ENCODE peak calls at places on chromosomes 6 and 20, in four cellular contexts. Z, E, T and V are unnamed samples.

GRCh38 chr20:45044601-45045000 is 56.3 kb downstream of the KCNS1 start:
- DNase-seq in Z (no peak), T (no peak), E (no peak), V (no peak)

GRCh38 chr20:31989030-31989645 is 21.1 kb upstream of the CCM2L start:
- DNase-seq in E (no peak), Z (no peak), T (no peak), V (no peak)

GRCh38 chr6:150038202-150038830 is 13.0 kb upstream of the RAET1L start:
- DNase-seq in E (no peak), T (no peak), Z (no peak), V (no peak)

GRCh38 chr6:39850897-39851296 is 58.7 kb downstream of the DAAM2 start:
- DNase-seq in Z (no peak), T (no peak), E (no peak), V (no peak)

GRCh38 chr6:53691667-53692133 is 26.1 kb upstream of the KLHL31 start:
- DNase-seq in T (peak), E (no peak), Z (no peak), V (no peak)

GRCh38 chr6:129672883-129673631 is 36.9 kb downstream of the ARHGAP18 start:
- DNase-seq in Z (no peak), T (peak), E (peak), V (no peak)

GRCh38 chr6:134060491-134061106 is 8.2 kb upstream of the SLC2A12 start:
- DNase-seq in Z (no peak), E (peak), T (peak), V (no peak)

GRCh38 chr6:111812080-111813038 is 60.9 kb downstream of the FYN start:
- DNase-seq in Z (no peak), E (peak), T (no peak), V (no peak)

GRCh38 chr6:53647437-53648094 is 18.0 kb downstream of the KLHL31 start:
- DNase-seq in Z (no peak), E (no peak), T (no peak), V (peak)

GRCh38 chr6:48736486-48737206 is 625.6 kb upstream of the PTCHD4 start:
- DNase-seq in Z (no peak), E (peak), T (peak), V (no peak)

GRCh38 chr6:72657798-72658197 is 35.9 kb downstream of the KCNQ5 start:
- DNase-seq in E (no peak), Z (no peak), T (peak), V (no peak)

GRCh38 chr6:13445005-13445743 is 42.2 kb downstream of the GFOD1 start:
- DNase-seq in Z (peak), T (peak), E (no peak), V (no peak)

GRCh38 chr6:87925373-87926060 is 122.1 kb upstream of the SPACA1 start:
- DNase-seq in Z (no peak), E (no peak), T (no peak), V (peak)

GRCh38 chr20:6058684-6059295 is 4.9 kb upstream of the LRRN4 start:
- DNase-seq in E (peak), T (no peak), Z (no peak), V (no peak)

GRCh38 chr6:97876711-97877110 is 593.7 kb upstream of the MMS22L start:
- DNase-seq in E (no peak), Z (no peak), T (no peak), V (no peak)

GRCh38 chr6:111712398-111712797 is 106.7 kb upstream of the TRAF3IP2 start:
- DNase-seq in T (peak), Z (peak), E (peak), V (no peak)

GRCh38 chr6:52325695-52326471 is 36.1 kb upstream of the PAQR8 start:
- DNase-seq in T (no peak), Z (no peak), E (no peak), V (no peak)

GRCh38 chr6:168962886-168963285 is 290.8 kb downstream of the THBS2 start:
- DNase-seq in T (peak), Z (no peak), E (no peak), V (no peak)

GRCh38 chr20:49426873-49427272 is 55.6 kb downstream of the KCNB1 start:
- DNase-seq in T (peak), Z (no peak), E (no peak), V (no peak)

GRCh38 chr6:134097114-134097707 is 44.8 kb upstream of the SLC2A12 start:
- DNase-seq in Z (peak), E (peak), T (peak), V (peak)

GRCh38 chr6:129849456-129849855 is 11.7 kb downstream of the TMEM244 start:
- DNase-seq in T (peak), Z (no peak), E (no peak), V (no peak)

GRCh38 chr20:1005452-1006027 is 3.4 kb upstream of the RSPO4 start:
- DNase-seq in E (no peak), T (no peak), Z (no peak), V (no peak)

GRCh38 chr6:6790891-6791290 is 202.4 kb downstream of the LY86 start:
- DNase-seq in T (no peak), E (peak), Z (no peak), V (no peak)

GRCh38 chr6:156557269-156557885 is 219.8 kb upstream of the ARID1B start:
- DNase-seq in T (peak), E (no peak), Z (no peak), V (no peak)

GRCh38 chr6:135566311-135567068 is 69.0 kb upstream of the AHI1 start:
- DNase-seq in T (no peak), Z (no peak), E (no peak), V (no peak)

GRCh38 chr6:148611213-148611612 is 135.6 kb upstream of the UST start:
- DNase-seq in Z (peak), E (no peak), T (peak), V (no peak)

GRCh38 chr20:60453847-60454246 is 495.6 kb downstream of the CDH26 start:
- DNase-seq in T (no peak), Z (no peak), E (no peak), V (no peak)

GRCh38 chr6:151179321-151179720 is 60.4 kb upstream of the AKAP12 start:
- DNase-seq in T (peak), E (no peak), Z (no peak), V (no peak)

GRCh38 chr6:67450641-67451040 is 1184.4 kb upstream of the ADGRB3 start:
- DNase-seq in T (no peak), Z (no peak), E (no peak), V (no peak)

GRCh38 chr6:18632670-18633410 is 245.7 kb downstream of the RNF144B start:
- DNase-seq in E (no peak), Z (no peak), T (peak), V (no peak)

GRCh38 chr6:168373389-168373788 is 53.8 kb upstream of the DACT2 start:
- DNase-seq in Z (no peak), E (no peak), T (no peak), V (no peak)

GRCh38 chr6:54681987-54682386 is 164.6 kb upstream of the FAM83B start:
- DNase-seq in Z (no peak), E (peak), T (peak), V (no peak)

GRCh38 chr6:169162968-169163903 is 90.4 kb downstream of the THBS2 start:
- DNase-seq in E (no peak), T (peak), Z (no peak), V (no peak)

GRCh38 chr20:38303908-38304379 is at the start of gene BPI:
- DNase-seq in T (peak), Z (no peak), E (no peak), V (no peak)

GRCh38 chr20:38307371-38308046 is 3.6 kb downstream of the BPI start:
- DNase-seq in Z (no peak), E (no peak), T (peak), V (no peak)

GRCh38 chr20:38305541-38305940 is 1.6 kb downstream of the BPI start:
- DNase-seq in Z (no peak), T (no peak), E (no peak), V (no peak)

GRCh38 chr20:38302721-38303120 is 1.2 kb upstream of the BPI start:
- DNase-seq in Z (no peak), T (no peak), E (no peak), V (no peak)

GRCh38 chr20:38304845-38305447 is 990 bp downstream of the BPI start:
- DNase-seq in Z (no peak), E (no peak), T (peak), V (no peak)
- TF ChIP-seq CTCF in Z (peak), E (peak), T (peak), V (no peak)

DNA sequence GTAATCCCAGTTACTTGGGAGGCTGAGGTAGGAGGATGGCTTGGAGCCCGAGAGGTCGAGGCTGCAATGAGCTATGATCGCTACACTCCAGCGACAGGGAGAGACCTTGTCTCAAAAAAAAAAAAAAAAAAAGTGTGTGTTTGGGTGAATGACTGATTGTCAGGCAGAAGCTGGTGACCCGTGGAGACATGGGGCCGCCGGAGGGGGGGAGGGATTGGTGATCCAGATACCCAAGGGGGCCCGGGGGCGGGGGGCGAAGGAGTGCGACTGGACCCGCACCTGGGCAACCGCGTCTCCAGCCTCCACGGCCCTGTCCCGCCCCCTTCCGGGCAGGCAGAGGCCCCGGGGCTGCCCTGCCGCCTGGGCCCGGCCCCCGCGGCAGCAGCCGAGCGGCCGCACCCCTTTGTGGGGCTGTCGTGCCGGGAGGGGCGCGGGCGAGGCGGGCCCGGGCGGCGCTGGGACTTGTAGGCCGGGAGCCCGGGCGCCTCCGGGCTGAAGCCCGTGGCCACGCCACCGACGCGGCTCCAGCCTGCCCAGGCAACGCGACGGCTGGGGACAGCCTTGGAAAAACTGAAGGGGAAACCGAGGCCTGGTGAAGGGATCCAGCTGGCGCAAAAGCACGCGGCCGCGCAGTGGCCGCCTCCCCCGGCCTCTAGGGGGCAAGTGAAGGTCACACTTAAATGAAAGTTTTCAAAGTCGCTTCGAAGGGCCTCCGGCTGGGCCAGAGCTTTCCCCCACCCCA is 2.1 kb upstream of the RBM38 start:
- DNase-seq in T (peak), E (peak), Z (peak), V (peak)
- TF ChIP-seq CTCF in T (peak), E (no peak), Z (no peak), V (peak)

GRCh38 chr20:16279320-16279719 is 293.9 kb downstream of the KIF16B start:
- DNase-seq in T (no peak), Z (no peak), E (no peak), V (no peak)
- TF ChIP-seq CTCF in T (peak), Z (no peak), E (no peak), V (no peak)

GRCh38 chr6:145042559-145042958 is 692.8 kb downstream of the EPM2A start:
- DNase-seq in T (no peak), Z (no peak), E (no peak), V (no peak)
- TF ChIP-seq CTCF in T (no peak), Z (no peak), E (no peak), V (no peak)

DNA sequence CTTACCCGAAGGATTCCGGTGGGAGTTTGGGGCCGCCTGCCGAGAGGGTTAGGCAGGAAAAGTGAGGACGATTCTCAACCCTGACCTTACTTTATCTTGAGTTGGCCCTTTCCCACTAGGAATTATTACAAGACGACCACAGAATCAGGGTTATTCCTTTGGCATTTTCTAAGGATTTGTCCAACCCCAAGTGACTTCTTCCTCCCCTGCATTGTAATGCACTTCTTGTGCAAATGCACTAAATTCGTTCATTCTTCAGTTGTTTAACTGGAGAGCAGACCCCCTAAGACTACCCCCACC is 411 bp upstream of the TMEM217 start:
- DNase-seq in Z (no peak), E (no peak), T (no peak), V (no peak)
- TF ChIP-seq CTCF in Z (no peak), E (no peak), T (no peak), V (no peak)

GRCh38 chr20:63706852-63707557 is 771 bp downstream of the ARFRP1 start:
- DNase-seq in Z (peak), T (peak), E (peak), V (peak)
- TF ChIP-seq CTCF in Z (no peak), T (peak), E (peak), V (no peak)

DNA sequence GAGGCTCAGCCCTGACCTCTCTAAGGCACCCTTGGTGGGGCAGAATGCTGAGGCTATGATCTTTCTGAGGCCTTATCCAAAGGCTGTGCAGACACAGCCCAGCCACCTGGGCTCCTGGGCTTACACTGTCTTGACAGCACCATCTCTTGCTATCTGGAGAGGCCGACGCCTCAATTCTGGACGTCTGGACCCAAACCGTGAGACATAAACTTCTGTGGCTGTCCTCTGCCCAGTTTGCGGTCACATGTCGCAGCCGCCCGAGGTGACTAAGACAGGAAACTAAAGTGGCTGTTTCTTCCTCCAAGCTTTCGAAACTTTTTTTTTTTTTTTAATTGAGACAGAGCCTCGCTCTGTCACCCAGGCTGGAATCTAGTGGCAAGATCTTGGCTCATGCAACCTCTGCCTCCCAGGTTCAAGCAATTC is 49.3 kb downstream of the PRR18 start:
- DNase-seq in E (no peak), T (no peak), Z (peak), V (peak)
- TF ChIP-seq CTCF in E (no peak), T (no peak), Z (no peak), V (no peak)